ENCODE peak calls at places on chromosomes 4 and X, in four cellular contexts. One of them, this sample, is unnamed. For H3K4me1, the result is how much of the 10 kb centered on the place peaks cover.

GRCh38 chr4:41531561-41532245 is 6.3 kb upstream of the LIMCH1 start:
- DNase-seq in psoas muscle: no peak
- DNase-seq in A549: no peak
- DNase-seq in colonic mucosa: no peak
- DNase-seq in this sample: no peak

GRCh38 chr4:26105815-26106699 is 192.0 kb downstream of the SMIM20 start:
- DNase-seq in psoas muscle: no peak
- DNase-seq in A549: no peak
- DNase-seq in colonic mucosa: no peak
- DNase-seq in this sample: no peak

GRCh38 chr4:156303708-156304107 is 350.0 kb upstream of the CTSO start:
- DNase-seq in psoas muscle: no peak
- DNase-seq in A549: no peak
- DNase-seq in colonic mucosa: no peak
- DNase-seq in this sample: no peak

GRCh38 chr4:7503597-7503996 is 68.9 kb upstream of the PSAPL1 start:
- DNase-seq in psoas muscle: no peak
- DNase-seq in A549: no peak
- DNase-seq in colonic mucosa: no peak
- DNase-seq in this sample: no peak

GRCh38 chr4:113057891-113058290 is 8.4 kb downstream of the ANK2 start:
- DNase-seq in psoas muscle: no peak
- DNase-seq in A549: peak
- DNase-seq in colonic mucosa: no peak
- DNase-seq in this sample: no peak

GRCh38 chrX:33041141-33041540 is 170.2 kb downstream of the DMD start:
- DNase-seq in psoas muscle: no peak
- DNase-seq in A549: no peak
- DNase-seq in colonic mucosa: no peak
- DNase-seq in this sample: no peak

GRCh38 chrX:17474892-17475291 is 99.9 kb downstream of the NHS start:
- DNase-seq in psoas muscle: no peak
- DNase-seq in A549: peak
- DNase-seq in colonic mucosa: no peak
- DNase-seq in this sample: no peak

GRCh38 chrX:108216862-108217571 is 125.4 kb downstream of the ATG4A start:
- DNase-seq in psoas muscle: no peak
- DNase-seq in A549: no peak
- DNase-seq in colonic mucosa: no peak
- DNase-seq in this sample: no peak

GRCh38 chr4:26281876-26282275 is 38.9 kb upstream of the RBPJ start:
- DNase-seq in psoas muscle: no peak
- DNase-seq in A549: no peak
- DNase-seq in colonic mucosa: no peak
- DNase-seq in this sample: no peak

GRCh38 chrX:70498129-70498528 is 53.5 kb downstream of the DLG3 start:
- DNase-seq in psoas muscle: no peak
- DNase-seq in A549: no peak
- DNase-seq in colonic mucosa: no peak
- DNase-seq in this sample: no peak
- H3K4me1 ChIP-seq in psoas muscle: under half
- H3K4me1 ChIP-seq in A549: under half
- H3K4me1 ChIP-seq in colonic mucosa: under half
- H3K4me1 ChIP-seq in this sample: under half

GRCh38 chrX:88604433-88605221 is 142.4 kb upstream of the CPXCR1 start:
- DNase-seq in psoas muscle: no peak
- DNase-seq in A549: peak
- DNase-seq in colonic mucosa: no peak
- DNase-seq in this sample: no peak

GRCh38 chrX:88605222-88605583 is 141.8 kb upstream of the CPXCR1 start:
- DNase-seq in psoas muscle: no peak
- DNase-seq in A549: no peak
- DNase-seq in colonic mucosa: no peak
- DNase-seq in this sample: no peak

DNA sequence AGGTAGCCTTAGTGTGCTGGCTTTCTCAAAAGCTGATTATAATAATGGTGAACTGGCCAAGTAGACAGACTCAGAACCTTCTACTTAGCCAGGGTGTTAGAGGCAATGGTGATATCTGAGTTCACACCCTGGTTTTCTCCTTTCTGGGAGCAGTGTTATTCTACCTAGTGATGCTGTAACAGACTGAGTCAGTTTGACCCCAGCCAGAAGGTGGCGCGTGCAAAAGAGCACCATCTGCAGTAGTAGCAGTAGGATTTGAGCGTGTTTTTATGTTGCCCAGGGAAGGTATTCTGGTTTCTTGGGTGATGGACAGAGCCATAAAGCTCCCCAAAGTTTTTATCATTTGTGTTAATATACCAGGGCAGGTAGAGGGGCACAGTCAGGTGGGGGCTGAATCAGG is 143.8 kb upstream of the CPXCR1 start:
- DNase-seq in psoas muscle: no peak
- DNase-seq in A549: no peak
- DNase-seq in colonic mucosa: no peak
- DNase-seq in this sample: no peak
- H3K4me1 ChIP-seq in psoas muscle: under half
- H3K4me1 ChIP-seq in A549: under half
- H3K4me1 ChIP-seq in colonic mucosa: under half
- H3K4me1 ChIP-seq in this sample: under half

GRCh38 chrX:65598559-65599147 is 64.1 kb upstream of the LAS1L start:
- DNase-seq in psoas muscle: no peak
- DNase-seq in A549: no peak
- DNase-seq in colonic mucosa: no peak
- DNase-seq in this sample: no peak
- H3K4me1 ChIP-seq in psoas muscle: under half
- H3K4me1 ChIP-seq in A549: under half
- H3K4me1 ChIP-seq in colonic mucosa: under half
- H3K4me1 ChIP-seq in this sample: under half

DNA sequence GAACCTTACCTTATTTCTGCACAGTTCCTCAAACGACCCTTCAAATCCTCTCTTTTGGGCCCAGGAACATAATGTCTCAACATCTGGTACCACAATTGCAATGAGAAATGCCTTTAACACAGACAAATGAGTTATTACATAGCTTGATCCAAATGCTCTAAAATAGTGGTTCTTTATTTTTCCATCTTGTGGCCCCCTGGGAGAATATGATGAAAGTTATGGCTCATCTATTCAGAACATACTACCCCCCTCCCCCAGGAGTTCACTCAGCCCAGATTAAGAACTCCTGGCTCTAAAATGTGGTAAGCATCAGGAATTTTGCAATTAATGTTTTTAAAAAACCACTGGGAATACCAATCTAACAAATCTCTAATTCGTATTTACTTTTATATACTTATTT is 23.9 kb upstream of the CENPU start:
- DNase-seq in psoas muscle: no peak
- DNase-seq in A549: no peak
- DNase-seq in colonic mucosa: no peak
- DNase-seq in this sample: no peak
- H3K4me1 ChIP-seq in psoas muscle: half or more
- H3K4me1 ChIP-seq in A549: under half
- H3K4me1 ChIP-seq in colonic mucosa: under half
- H3K4me1 ChIP-seq in this sample: under half

GRCh38 chr4:98493305-98493704 is 165.1 kb downstream of the TSPAN5 start:
- DNase-seq in psoas muscle: no peak
- DNase-seq in A549: no peak
- DNase-seq in colonic mucosa: no peak
- DNase-seq in this sample: no peak
- H3K4me1 ChIP-seq in psoas muscle: under half
- H3K4me1 ChIP-seq in A549: under half
- H3K4me1 ChIP-seq in colonic mucosa: under half
- H3K4me1 ChIP-seq in this sample: under half

DNA sequence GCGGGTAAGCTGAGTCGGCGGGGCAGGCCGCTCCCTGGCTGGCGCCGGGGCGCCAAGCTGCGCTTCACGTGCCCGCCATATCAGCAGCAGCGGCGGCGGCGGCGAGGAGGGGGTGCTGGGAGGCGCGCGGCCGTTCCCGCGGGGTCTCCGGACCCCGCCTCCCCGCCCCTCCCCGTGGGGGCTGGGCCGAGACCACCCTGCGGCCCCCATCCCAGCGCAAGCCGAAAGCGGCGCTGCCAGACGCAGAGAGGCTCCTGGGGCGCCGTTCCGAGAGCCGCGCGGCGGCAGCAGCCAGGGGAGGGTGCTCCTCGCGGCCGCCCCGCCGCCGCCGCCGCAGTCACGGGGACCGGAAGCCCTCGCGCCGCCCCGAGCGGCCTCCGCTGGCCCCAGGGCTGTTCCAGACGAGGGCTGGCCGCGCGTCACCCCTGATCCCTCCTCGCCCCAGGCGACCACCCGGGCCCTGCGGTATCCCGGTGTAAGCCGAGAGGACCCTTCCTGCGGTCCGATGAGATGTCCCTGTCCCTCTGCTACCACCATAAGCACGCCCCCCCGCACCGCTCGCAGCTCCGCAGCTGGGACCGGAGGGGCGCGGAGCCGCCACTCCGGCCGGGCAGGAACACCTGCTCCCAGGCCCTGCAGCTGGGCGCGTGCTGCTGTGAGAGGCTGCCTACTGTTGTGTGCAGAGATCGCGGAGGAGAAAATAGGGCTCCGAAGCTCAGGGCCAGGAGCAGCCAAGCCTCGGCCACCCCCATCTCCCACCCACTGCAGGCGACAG is 7.4 kb upstream of the BCOR start:
- DNase-seq in psoas muscle: peak
- DNase-seq in A549: no peak
- DNase-seq in colonic mucosa: no peak
- DNase-seq in this sample: peak
- H3K4me1 ChIP-seq in psoas muscle: under half
- H3K4me1 ChIP-seq in A549: under half
- H3K4me1 ChIP-seq in colonic mucosa: under half
- H3K4me1 ChIP-seq in this sample: under half

DNA sequence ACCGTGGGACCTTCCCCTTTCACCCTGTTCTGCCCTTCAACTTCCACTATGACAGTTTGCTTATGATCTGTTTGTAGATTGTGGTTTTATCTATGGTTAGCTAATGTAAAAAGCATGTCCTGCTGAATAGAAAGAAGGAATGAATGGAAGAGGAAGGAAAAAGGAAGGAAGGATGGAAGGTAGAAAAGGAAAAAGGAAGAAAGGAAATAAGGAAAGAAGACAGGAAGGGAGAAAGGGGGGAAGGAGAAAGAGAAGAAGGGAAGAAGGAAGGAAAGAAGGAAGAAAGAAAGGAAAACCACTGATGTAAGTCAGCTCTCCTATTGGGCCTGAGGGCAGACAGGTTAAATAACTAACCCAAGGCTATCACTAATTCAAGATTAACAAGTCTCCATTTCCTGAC is 319.1 kb upstream of the KLF3 start:
- DNase-seq in psoas muscle: no peak
- DNase-seq in A549: no peak
- DNase-seq in colonic mucosa: no peak
- DNase-seq in this sample: no peak
- H3K4me1 ChIP-seq in psoas muscle: under half
- H3K4me1 ChIP-seq in A549: under half
- H3K4me1 ChIP-seq in colonic mucosa: under half
- H3K4me1 ChIP-seq in this sample: under half

GRCh38 chr4:19438228-19438627 is 813.5 kb upstream of the SLIT2 start:
- DNase-seq in psoas muscle: no peak
- DNase-seq in A549: no peak
- DNase-seq in colonic mucosa: no peak
- DNase-seq in this sample: no peak
- H3K4me1 ChIP-seq in psoas muscle: under half
- H3K4me1 ChIP-seq in A549: under half
- H3K4me1 ChIP-seq in colonic mucosa: under half
- H3K4me1 ChIP-seq in this sample: under half

DNA sequence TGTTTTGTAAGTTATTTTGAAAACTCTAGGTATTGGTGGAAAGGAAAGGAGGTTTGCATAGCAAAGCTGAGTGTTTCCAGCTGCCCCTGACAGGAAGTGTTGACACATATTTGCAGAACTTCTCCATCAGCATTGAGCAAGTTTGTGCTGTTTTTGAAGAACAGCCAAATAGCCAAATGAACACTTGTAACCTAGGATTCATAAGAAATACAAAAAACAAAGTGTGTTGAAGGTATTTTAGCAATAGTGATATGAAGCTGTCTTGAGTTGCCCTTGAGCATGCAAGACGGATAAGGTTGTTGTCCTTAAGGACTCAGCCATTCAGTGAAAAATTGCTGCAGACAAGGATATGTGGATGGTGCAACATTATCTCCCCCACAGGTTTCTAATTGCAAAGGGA is 68.3 kb upstream of the PGM2 start:
- DNase-seq in psoas muscle: no peak
- DNase-seq in A549: no peak
- DNase-seq in colonic mucosa: no peak
- DNase-seq in this sample: peak
- H3K4me1 ChIP-seq in psoas muscle: under half
- H3K4me1 ChIP-seq in A549: under half
- H3K4me1 ChIP-seq in colonic mucosa: under half
- H3K4me1 ChIP-seq in this sample: under half